ENCODE peak calls at places on chromosome 11, in four cellular contexts. F, A, V and J are unnamed samples.

GRCh38 chr11:17992916-17993315 is 19.9 kb downstream of the SERGEF start:
- DNase-seq in V (no peak), A (no peak), F (no peak), J (no peak)

GRCh38 chr11:113505541-113506375 is 30.6 kb upstream of the DRD2 start:
- DNase-seq in A (peak), V (no peak), F (no peak), J (no peak)

GRCh38 chr11:22491826-22492225 is 133.8 kb downstream of the FANCF start:
- DNase-seq in F (no peak), V (no peak), A (peak), J (peak)

GRCh38 chr11:15127341-15127740 is 12.6 kb downstream of the INSC start:
- DNase-seq in V (no peak), A (no peak), F (no peak), J (peak)

GRCh38 chr11:28123151-28123571 is 15.0 kb downstream of the METTL15 start:
- DNase-seq in V (no peak), F (no peak), A (no peak), J (peak)

GRCh38 chr11:76047766-76048165 is 158.5 kb downstream of the WNT11 start:
- DNase-seq in F (no peak), A (no peak), V (no peak), J (no peak)

GRCh38 chr11:46661836-46662235 is 38.6 kb downstream of the ARHGAP1 start:
- DNase-seq in V (no peak), F (no peak), A (no peak), J (no peak)

GRCh38 chr11:67493548-67494370 is 10.9 kb downstream of the AIP start:
- DNase-seq in V (peak), A (no peak), F (no peak), J (no peak)

DNA sequence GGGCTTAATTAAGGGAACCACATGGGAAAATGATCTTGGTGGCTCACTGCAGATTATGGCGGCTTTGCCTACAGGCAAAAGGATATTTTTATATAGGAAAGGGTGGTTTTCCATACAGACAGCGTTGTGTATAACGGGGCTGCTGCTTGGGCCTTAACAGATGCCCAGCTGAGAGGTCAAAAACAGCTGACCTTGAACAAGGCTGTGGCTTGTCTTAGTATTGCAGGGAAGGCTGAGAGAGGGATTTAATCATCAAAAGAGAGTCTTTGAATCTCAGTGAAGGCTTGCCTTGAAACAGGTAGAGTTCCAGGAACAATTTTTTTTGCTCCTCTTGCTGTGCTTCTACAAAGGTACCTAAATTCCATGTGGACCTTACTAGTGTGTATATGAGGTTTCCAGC is 301.6 kb upstream of the C11orf87 start:
- DNase-seq in V (no peak), F (no peak), A (no peak), J (peak)
- TF ChIP-seq CTCF in V (no peak), F (no peak), A (no peak), J (peak)

DNA sequence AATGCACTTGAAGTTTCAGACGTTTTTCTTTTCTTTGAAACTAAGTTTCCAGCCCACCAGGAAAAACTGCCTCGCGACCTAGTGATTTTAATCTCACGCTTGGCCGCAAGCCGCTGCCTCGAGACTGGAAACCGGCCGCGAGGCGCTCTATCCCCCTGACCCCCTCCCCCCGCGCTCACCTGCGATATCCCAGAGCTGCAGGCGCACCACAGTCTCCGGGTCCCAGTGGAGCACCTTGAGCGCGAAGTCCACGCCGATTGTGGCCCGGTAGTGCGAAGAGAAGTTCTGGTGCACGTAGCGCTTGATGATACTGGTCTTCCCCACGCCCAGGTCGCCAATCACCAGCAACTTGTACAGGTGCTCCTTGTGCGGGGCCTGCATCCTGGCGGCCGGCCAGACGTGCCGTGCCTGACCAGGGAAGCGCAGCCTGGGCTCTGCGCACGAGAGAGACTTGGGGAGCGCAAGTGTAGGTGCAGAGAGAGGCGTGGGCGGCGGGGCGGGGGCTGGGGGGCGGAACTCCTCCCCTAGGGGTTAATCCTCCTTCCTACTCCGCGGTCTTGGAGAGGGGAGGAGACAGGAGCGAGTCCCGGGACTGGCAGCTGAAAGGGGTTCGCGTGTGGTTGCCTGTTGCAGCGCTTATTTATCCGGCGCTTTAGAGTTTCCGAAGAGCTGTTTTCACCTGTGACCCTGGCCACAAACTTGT is at the start of gene RAB38:
- DNase-seq in F (peak), V (peak), A (peak), J (peak)
- H3K4me3 ChIP-seq in F (peak), V (peak), A (peak), J (peak)

GRCh38 chr11:19805827-19806226 is 93.2 kb downstream of the NAV2 start:
- DNase-seq in V (no peak), F (no peak), A (no peak), J (no peak)

GRCh38 chr11:19805346-19805745 is 92.7 kb downstream of the NAV2 start:
- DNase-seq in A (no peak), F (no peak), V (no peak), J (no peak)

GRCh38 chr11:19806251-19806650 is 93.6 kb downstream of the NAV2 start:
- DNase-seq in V (no peak), F (no peak), A (no peak), J (no peak)

GRCh38 chr11:19810852-19811251 is 98.2 kb downstream of the NAV2 start:
- DNase-seq in V (no peak), F (no peak), A (no peak), J (no peak)

DNA sequence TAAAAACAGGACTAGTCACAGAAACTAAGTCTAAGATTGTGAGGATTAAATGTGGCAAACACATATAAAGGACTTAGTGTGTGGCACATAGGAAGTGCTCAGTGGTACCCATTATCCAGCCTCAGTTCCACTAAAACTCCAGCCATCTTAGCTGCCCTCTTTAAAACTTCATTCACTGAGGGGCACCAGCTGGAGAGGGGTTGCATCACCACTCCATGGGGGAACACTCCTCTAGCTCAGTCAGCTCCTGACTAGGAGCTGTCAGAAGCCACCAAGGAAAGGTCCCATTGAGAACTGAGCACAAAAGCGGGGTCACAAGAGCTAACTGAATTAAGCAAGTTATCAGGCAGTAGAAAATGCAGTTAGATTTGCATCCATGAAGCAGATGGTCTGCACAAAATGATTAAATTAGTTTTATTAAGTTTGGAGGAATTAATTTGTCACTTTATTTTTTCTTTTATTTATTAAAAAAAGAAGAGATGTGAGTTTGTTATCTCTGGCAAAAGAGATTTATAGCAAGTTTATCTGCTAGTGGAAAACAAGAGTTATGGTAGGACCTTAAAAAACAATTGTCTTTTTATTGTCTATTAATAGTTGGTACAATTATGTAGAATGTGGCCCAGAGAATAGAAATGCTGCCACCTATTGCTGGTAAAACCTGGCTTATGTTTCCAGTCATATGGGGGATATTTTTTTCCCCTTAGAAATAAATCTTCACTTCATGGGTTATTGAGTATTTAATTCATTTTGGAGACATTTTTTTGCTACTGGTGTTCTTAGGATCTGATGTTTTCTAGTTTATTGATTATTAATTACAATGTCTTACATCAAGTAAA is 95.7 kb downstream of the NAV2 start:
- DNase-seq in F (no peak), V (no peak), A (peak), J (peak)
- TF ChIP-seq CTCF in F (no peak), V (no peak), A (no peak), J (peak)

GRCh38 chr11:33500331-33500730 is 200.3 kb downstream of the C11orf91 start:
- DNase-seq in F (no peak), A (no peak), V (no peak), J (no peak)
- H3K4me3 ChIP-seq in F (no peak), A (no peak), V (no peak), J (no peak)

DNA sequence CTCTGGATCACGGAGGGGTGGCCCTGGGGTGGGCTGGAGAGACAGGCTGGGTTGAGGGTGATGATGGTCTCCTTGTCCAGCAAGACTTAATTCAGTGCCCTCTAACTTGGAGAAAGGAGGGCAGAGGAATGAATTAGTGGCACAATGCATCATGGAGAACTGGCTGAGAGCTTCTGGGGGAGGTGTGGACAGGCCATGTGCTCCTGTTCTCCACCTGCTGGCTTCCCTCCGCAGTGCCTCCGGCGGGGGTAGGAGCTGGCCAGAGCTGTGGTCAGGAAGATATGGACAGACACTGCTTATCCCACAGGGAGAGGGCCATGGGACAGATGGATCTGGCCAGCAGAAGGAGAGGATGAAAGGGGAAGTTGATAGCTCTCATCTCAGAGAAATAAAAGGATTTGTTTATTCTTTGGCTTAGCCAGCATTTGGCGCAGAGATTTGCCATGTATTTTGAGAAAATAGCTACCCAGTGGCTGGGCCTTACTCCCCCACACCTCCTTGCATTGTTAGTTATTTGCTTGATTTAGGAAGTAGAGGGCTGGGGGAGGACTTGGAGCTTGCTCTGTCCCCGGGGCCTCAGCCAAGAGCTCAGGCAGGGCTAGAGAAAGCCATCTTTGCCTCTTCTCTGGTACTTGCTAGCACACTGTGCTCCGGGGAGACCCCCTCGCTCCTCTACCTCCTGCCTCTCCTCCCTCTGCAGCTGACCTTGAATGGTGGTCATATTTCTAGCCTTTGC is 93.2 kb downstream of the SCN3B start:
- DNase-seq in V (no peak), A (peak), F (peak), J (peak)
- TF ChIP-seq CTCF in V (peak), A (peak), F (peak), J (peak)

GRCh38 chr11:119754199-119754598 is 25.2 kb upstream of the NECTIN1 start:
- DNase-seq in A (no peak), V (no peak), F (no peak), J (no peak)

GRCh38 chr11:119752946-119753345 is 23.9 kb upstream of the NECTIN1 start:
- DNase-seq in A (no peak), F (no peak), V (no peak), J (no peak)

GRCh38 chr11:119750056-119750455 is 21.1 kb upstream of the NECTIN1 start:
- DNase-seq in F (no peak), A (no peak), V (no peak), J (no peak)

GRCh38 chr11:119751281-119752060 is 22.5 kb upstream of the NECTIN1 start:
- DNase-seq in F (no peak), A (no peak), V (no peak), J (no peak)

DNA sequence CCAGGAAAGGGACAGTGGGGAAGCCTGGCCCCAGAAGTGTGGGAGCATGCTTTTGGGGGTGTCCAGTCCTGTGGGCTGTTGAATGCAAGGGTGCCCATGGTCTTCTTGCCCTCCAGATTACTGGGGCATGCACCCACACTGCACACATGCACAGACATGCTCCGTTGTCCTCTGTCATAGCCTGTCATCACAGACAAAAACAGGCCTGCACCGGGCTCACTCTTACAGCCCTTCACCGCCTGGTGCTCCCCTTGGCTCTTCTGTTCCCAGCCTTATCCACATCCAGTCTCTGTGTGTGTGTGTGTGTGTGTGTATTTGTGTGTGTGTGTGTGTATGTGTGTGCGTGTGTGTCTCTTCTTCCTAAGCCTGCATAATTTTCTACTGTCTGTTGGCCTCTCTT is 23.3 kb upstream of the NECTIN1 start:
- DNase-seq in A (no peak), F (no peak), V (no peak), J (no peak)
- H3K4me3 ChIP-seq in A (no peak), F (no peak), V (no peak), J (no peak)

DNA sequence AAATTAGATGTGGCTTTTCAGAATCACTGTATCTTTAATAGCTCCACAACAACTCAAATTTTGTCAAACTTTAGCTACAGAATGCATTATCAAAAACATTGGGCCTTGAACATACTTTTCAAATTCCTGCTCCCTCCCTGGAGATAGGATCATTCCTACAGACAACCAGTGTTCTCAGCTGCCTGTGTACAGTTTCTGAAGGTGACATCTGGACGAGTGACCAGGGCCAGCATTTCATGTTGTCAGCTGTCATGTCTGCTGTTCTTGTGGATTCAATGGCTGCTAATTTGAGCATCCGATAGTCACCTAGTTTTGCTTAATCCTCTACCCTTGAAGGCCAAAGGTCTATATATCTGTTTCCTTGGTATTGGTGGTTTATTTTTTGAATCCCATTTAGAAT is 188.2 kb downstream of the DBX1 start:
- DNase-seq in V (no peak), F (no peak), A (no peak), J (no peak)
- TF ChIP-seq CTCF in V (no peak), F (no peak), A (no peak), J (no peak)

DNA sequence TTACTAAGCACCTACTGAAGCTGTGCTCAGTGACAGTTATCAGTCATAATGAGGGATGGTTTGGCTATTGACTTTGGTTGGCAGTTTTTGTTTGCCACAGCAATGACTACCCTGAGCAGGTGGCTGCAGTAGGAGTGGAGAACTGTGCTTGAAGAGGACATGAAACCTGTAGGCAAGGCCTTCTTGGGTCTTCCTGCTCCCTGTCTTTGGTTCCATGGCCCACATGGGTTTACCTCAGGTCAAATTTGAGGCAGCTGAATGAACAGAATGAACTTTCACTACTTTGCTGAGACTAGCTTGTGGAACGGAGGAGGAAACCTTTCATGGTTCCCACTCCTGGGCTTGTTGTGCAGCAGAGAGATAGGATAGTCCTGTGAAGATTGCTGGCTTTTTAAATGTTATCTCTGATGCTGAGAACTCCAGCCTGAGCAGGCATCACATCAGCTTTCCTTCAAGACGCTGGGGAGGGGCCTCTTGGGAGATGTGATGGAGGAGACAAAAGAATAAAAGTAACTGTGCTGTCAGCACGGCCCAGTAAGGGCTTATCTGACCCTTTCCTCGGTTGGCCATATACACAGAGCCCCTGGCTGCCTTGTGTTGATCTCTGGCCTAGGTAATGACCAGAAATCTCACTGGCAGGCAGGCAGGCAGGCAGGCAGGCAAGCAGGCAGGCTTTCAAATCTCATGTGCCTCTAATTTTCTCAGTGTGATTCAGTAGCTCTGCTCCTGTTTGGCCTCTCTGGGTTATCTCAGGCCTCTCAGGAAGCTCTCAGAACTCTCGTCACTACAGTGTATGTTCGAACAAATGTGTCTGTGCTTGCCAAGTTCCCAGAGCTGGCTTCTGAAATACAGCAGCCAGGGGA is 12.0 kb downstream of the STIM1 start:
- DNase-seq in A (no peak), F (no peak), V (no peak), J (peak)
- H3K4me3 ChIP-seq in A (no peak), F (no peak), V (no peak), J (no peak)